ENCODE peak calls at places on chromosomes 7 and 10, in five cellular contexts. T is hepatic stellate cell; U is prostate gland; E is stimulated activated CD4-positive, alpha-beta T cell treated with anti-CD3 and anti-CD28 coated beads, Interleukin-12 subunit alpha, Interleukin-12 subunit beta, amount 100 ng/mL, for 4 hours; V is pulmonary artery endothelial cell. Z is an unnamed sample.

GRCh38 chr10:80685355-80685754 is 147.7 kb downstream of the SH2D4B start:
- DNase-seq in U (no peak), T (no peak), V (no peak), E (no peak), Z (no peak)

GRCh38 chr7:85748861-85749260 is 562.0 kb upstream of the SEMA3D start:
- DNase-seq in U (no peak), T (no peak), V (no peak), E (no peak), Z (no peak)

GRCh38 chr7:129764685-129765084 is 153.2 kb downstream of the NRF1 start:
- DNase-seq in T (no peak), V (no peak), U (no peak), E (no peak), Z (no peak)

GRCh38 chr10:77419056-77419455 is 218.6 kb downstream of the KCNMA1 start:
- DNase-seq in E (no peak), T (no peak), V (no peak), U (no peak), Z (no peak)

GRCh38 chr7:104979167-104979841 is 34.7 kb upstream of the KMT2E start:
- DNase-seq in T (peak; percentile 28), U (peak; percentile 85), V (no peak), E (no peak), Z (no peak)

GRCh38 chr7:139739863-139740597 is 37.8 kb downstream of the HIPK2 start:
- DNase-seq in V (no peak), U (peak; percentile 52), E (no peak), T (no peak), Z (no peak)

GRCh38 chr7:100190059-100190711 is 12.5 kb downstream of the STAG3 start:
- DNase-seq in V (no peak), E (no peak), U (no peak), T (no peak), Z (no peak)

GRCh38 chr7:73526892-73527821 is 5.1 kb upstream of the BAZ1B start:
- DNase-seq in U (no peak), T (no peak), V (no peak), E (no peak), Z (no peak)

GRCh38 chr7:43577485-43577951 is 5.4 kb upstream of the STK17A start:
- DNase-seq in U (no peak), V (no peak), T (no peak), E (no peak), Z (no peak)

GRCh38 chr7:29557954-29558353 is 5.7 kb upstream of the PRR15 start:
- DNase-seq in V (no peak), T (peak; percentile 43), U (no peak), E (no peak), Z (no peak)

GRCh38 chr7:114574384-114574783 is 159.8 kb downstream of the FOXP2 start:
- DNase-seq in E (no peak), T (no peak), U (no peak), V (no peak), Z (no peak)

GRCh38 chr7:128041203-128041602 is 10.0 kb upstream of the LRRC4 start:
- DNase-seq in V (no peak), E (no peak), U (no peak), T (no peak), Z (no peak)

GRCh38 chr10:3761916-3762708 is 22.9 kb downstream of the KLF6 start:
- DNase-seq in V (no peak), U (no peak), T (no peak), E (no peak), Z (no peak)

GRCh38 chr10:895324-895723 is 36.2 kb downstream of the LARP4B start:
- DNase-seq in T (no peak), V (no peak), U (peak; percentile 18), E (no peak), Z (no peak)

GRCh38 chr10:47050618-47051455 is 139.6 kb downstream of the PTPN20 start:
- DNase-seq in U (no peak), T (peak; percentile 46), V (no peak), E (no peak), Z (peak; percentile 36)

GRCh38 chr7:105352018-105352612 is 36.6 kb downstream of the SRPK2 start:
- DNase-seq in T (peak; percentile 64), V (no peak), E (peak; percentile 11), U (peak; percentile 46), Z (peak; percentile 60)

GRCh38 chr10:4088354-4089066 is 303.5 kb upstream of the KLF6 start:
- DNase-seq in U (no peak), E (peak; percentile 15), V (no peak), T (no peak), Z (no peak)

GRCh38 chr7:22629056-22629455 is 97.9 kb upstream of the IL6 start:
- DNase-seq in E (no peak), V (no peak), U (no peak), T (no peak), Z (no peak)

GRCh38 chr7:15515201-15515777 is 46.5 kb downstream of the AGMO start:
- DNase-seq in T (no peak), E (no peak), U (no peak), V (no peak), Z (no peak)

GRCh38 chr10:120945801-120946302 is 94.7 kb downstream of the WDR11 start:
- DNase-seq in E (no peak), V (no peak), U (peak; percentile 92), T (no peak), Z (peak; percentile 84)

GRCh38 chr7:18786196-18786727 is 290.7 kb downstream of the HDAC9 start:
- DNase-seq in T (no peak), E (no peak), U (no peak), V (no peak), Z (no peak)

GRCh38 chr7:49443515-49443914 is 329.9 kb upstream of the VWC2 start:
- DNase-seq in T (no peak), E (no peak), V (no peak), U (no peak), Z (no peak)

GRCh38 chr10:22693371-22693784 is 21.0 kb downstream of the PIP4K2A start:
- DNase-seq in U (no peak), V (no peak), T (peak; percentile 26), E (no peak), Z (no peak)

GRCh38 chr10:99520804-99521473 is 11.8 kb upstream of the NKX2-3 start:
- DNase-seq in E (no peak), T (no peak), V (no peak), U (no peak), Z (no peak)

GRCh38 chr10:35433851-35434426 is 97.6 kb downstream of the CCNY start:
- DNase-seq in V (no peak), E (no peak), U (no peak), T (no peak), Z (no peak)

GRCh38 chr10:110274072-110274627 is 30.6 kb downstream of the SMNDC1 start:
- DNase-seq in T (no peak), U (no peak), V (no peak), E (no peak), Z (no peak)

GRCh38 chr10:104109908-104110662 is 11.9 kb upstream of the SFR1 start:
- DNase-seq in U (no peak), V (no peak), E (no peak), T (peak; percentile 32), Z (no peak)

GRCh38 chr7:105296491-105296890 is 92.2 kb downstream of the SRPK2 start:
- DNase-seq in U (no peak), E (no peak), T (no peak), V (no peak), Z (no peak)

GRCh38 chr10:14740684-14741247 is 33.9 kb downstream of the FAM107B start:
- DNase-seq in U (no peak), E (no peak), T (peak; percentile 22), V (no peak), Z (no peak)

GRCh38 chr10:36441557-36441956 is 683.8 kb upstream of the ANKRD30A start:
- DNase-seq in E (no peak), T (no peak), U (no peak), V (no peak), Z (no peak)

GRCh38 chr7:100173806-100174495 is 3.2 kb downstream of the GPC2 start:
- DNase-seq in U (no peak), V (no peak), T (no peak), E (no peak), Z (no peak)

GRCh38 chr10:108862691-108863350 is 1060.5 kb downstream of the XPNPEP1 start:
- DNase-seq in V (no peak), U (no peak), T (no peak), E (no peak), Z (no peak)

GRCh38 chr7:133775201-133775600 is 351.9 kb upstream of the LRGUK start:
- DNase-seq in V (no peak), T (no peak), U (no peak), E (no peak), Z (no peak)

GRCh38 chr7:4715385-4715770 is 33.3 kb downstream of the FOXK1 start:
- DNase-seq in E (no peak), U (peak; percentile 82), T (no peak), V (no peak), Z (no peak)

GRCh38 chr10:14220026-14220425 is 110.7 kb downstream of the FRMD4A start:
- DNase-seq in T (no peak), E (no peak), V (no peak), U (no peak), Z (no peak)

Z was measured in ureter.